ENCODE peak calls at places on chromosomes 7 and 10, in five cellular contexts. P is osteocyte; N is left ventricle myocardium inferior; F is mammary epithelial cell; U is stimulated activated CD4-positive, alpha-beta T cell treated with anti-CD3 and anti-CD28 coated beads, Interleukin-4, amount 100 ng/mL, for 48 hours. W is an unnamed sample.

GRCh38 chr10:74238031-74238431 is 87.0 kb downstream of the ADK start:
- DNase-seq in F (no peak), U (no peak), N (no peak), P (no peak), W (no peak)

GRCh38 chr10:73892314-73893080 is 18.1 kb upstream of the CAMK2G start:
- DNase-seq in N (no peak), F (no peak), P (no peak), U (no peak), W (no peak)

GRCh38 chr10:113924171-113924570 is 69.7 kb downstream of the NHLRC2 start:
- DNase-seq in U (no peak), P (no peak), N (no peak), F (no peak), W (no peak)

GRCh38 chr10:15725603-15726002 is 5.9 kb upstream of the ITGA8 start:
- DNase-seq in P (no peak), U (no peak), N (no peak), F (peak), W (peak)

GRCh38 chr10:60497364-60497763 is 107.7 kb upstream of the ANK3 start:
- DNase-seq in U (no peak), N (no peak), P (no peak), F (no peak), W (no peak)

GRCh38 chr10:6721480-6721879 is 141.4 kb upstream of the PRKCQ start:
- DNase-seq in N (peak), U (no peak), P (no peak), F (peak), W (peak)

GRCh38 chr7:48301201-48301600 is 129.9 kb downstream of the ABCA13 start:
- DNase-seq in U (no peak), N (no peak), F (no peak), P (no peak), W (no peak)

GRCh38 chr10:70122742-70123141 is 9.9 kb downstream of the AIFM2 start:
- DNase-seq in F (no peak), P (no peak), N (no peak), U (no peak), W (no peak)

GRCh38 chr7:96649981-96650380 is 59.7 kb downstream of the SEM1 start:
- DNase-seq in N (no peak), P (no peak), F (peak), U (no peak), W (no peak)

GRCh38 chr7:141325275-141325674 is 225.9 kb upstream of the AGK start:
- DNase-seq in F (no peak), N (no peak), U (no peak), P (no peak), W (no peak)

GRCh38 chr7:44284216-44284615 is 41.2 kb downstream of the CAMK2B start:
- DNase-seq in F (no peak), P (no peak), U (no peak), N (peak), W (no peak)

GRCh38 chr7:79420464-79420863 is 33.0 kb downstream of the MAGI2 start:
- DNase-seq in N (no peak), P (no peak), F (peak), U (no peak), W (no peak)

GRCh38 chr10:13483073-13483472 is 45.7 kb downstream of the BEND7 start:
- DNase-seq in U (no peak), N (no peak), F (no peak), P (no peak), W (no peak)

GRCh38 chr10:14102056-14102455 is 228.7 kb downstream of the FRMD4A start:
- DNase-seq in U (no peak), P (no peak), F (peak), N (no peak), W (no peak)

GRCh38 chr7:22876986-22877729 is 54.5 kb upstream of the TOMM7 start:
- DNase-seq in N (no peak), F (no peak), P (no peak), U (no peak), W (no peak)

GRCh38 chr10:89426230-89426868 is 12.0 kb downstream of the IFIT5 start:
- DNase-seq in F (peak), P (no peak), N (no peak), U (no peak), W (peak)

GRCh38 chr7:80634505-80634904 is 3.9 kb upstream of the CD36 start:
- DNase-seq in U (no peak), F (peak), P (no peak), N (no peak), W (no peak)

W was measured in adrenal gland.